ENCODE peak calls at places on chromosome 14, in seven cellular contexts. Q is stimulated activated CD4-positive, alpha-beta T cell treated with anti-CD3 and anti-CD28 coated beads, Interleukin-15, amount 100 ng/mL, for 24 hours; O is thoracic aorta; D is kidney tubule cell; C is activated CD4-positive, alpha-beta T cell treated with anti-CD3 and anti-CD28 coated beads, Interleukin-2, amount 50 U/mL, for 48 hours; G is GF-D8; S is HFFc6. K is an unnamed sample.

GRCh38 chr14:84496677-84497076 is 1033.3 kb upstream of the FLRT2 start:
- DNase-seq in Q (no peak), O (no peak), D (no peak), C (no peak), G (no peak), S (no peak), K (no peak)

GRCh38 chr14:104472536-104473243 is 106.9 kb upstream of the C14orf180 start:
- DNase-seq in Q (no peak), O (no peak), D (no peak), C (no peak), G (no peak), S (no peak), K (no peak)

GRCh38 chr14:22485178-22485577 is 103.8 kb downstream of the DAD1 start:
- DNase-seq in Q (no peak), O (no peak), D (peak), C (no peak), G (no peak), S (no peak), K (no peak)

GRCh38 chr14:81366259-81366658 is 33.9 kb downstream of the STON2 start:
- DNase-seq in Q (no peak), O (no peak), D (peak), C (no peak), G (no peak), S (no peak), K (no peak)

GRCh38 chr14:25516838-25517237 is 466.9 kb upstream of the STXBP6 start:
- DNase-seq in Q (no peak), O (no peak), D (no peak), C (no peak), G (no peak), S (no peak), K (no peak)

GRCh38 chr14:103546651-103547454 is 15.6 kb downstream of the BAG5 start:
- DNase-seq in Q (peak), O (no peak), D (peak), C (peak), G (no peak), S (peak), K (no peak)

GRCh38 chr14:93173943-93174395 is 10.7 kb downstream of the MOAP1 start:
- DNase-seq in Q (no peak), O (no peak), D (peak), C (no peak), G (no peak), S (no peak), K (no peak)

GRCh38 chr14:59595071-59595470 is 18.5 kb upstream of the CCDC175 start:
- DNase-seq in Q (no peak), O (no peak), D (no peak), C (no peak), G (no peak), S (no peak), K (no peak)

GRCh38 chr14:85439696-85440328 is 90.1 kb upstream of the FLRT2 start:
- DNase-seq in Q (no peak), O (no peak), D (peak), C (no peak), G (no peak), S (peak), K (no peak)

GRCh38 chr14:64074961-64075619 is 219.1 kb downstream of the ESR2 start:
- DNase-seq in Q (no peak), O (no peak), D (peak), C (no peak), G (no peak), S (peak), K (no peak)

K was measured in SIG-M5.